ENCODE peak calls at places on chromosome 11, in five cellular contexts. One of them, this sample, is unnamed.

GRCh38 chr11:110095554-110095953 is 2.4 kb downstream of the ZC3H12C start:
- DNase-seq in psoas muscle: no peak
- DNase-seq in stimulated activated CD4-positive, alpha-beta T cell treated with anti-CD3 and anti-CD28 coated beads, Interleukin-4, amount 100 ng/mL, for 48 hours: no peak
- DNase-seq in ureter: no peak
- DNase-seq in putamen: no peak
- DNase-seq in this sample: no peak

GRCh38 chr11:78727816-78728215 is 153.2 kb upstream of the NARS2 start:
- DNase-seq in psoas muscle: no peak
- DNase-seq in stimulated activated CD4-positive, alpha-beta T cell treated with anti-CD3 and anti-CD28 coated beads, Interleukin-4, amount 100 ng/mL, for 48 hours: no peak
- DNase-seq in ureter: no peak
- DNase-seq in putamen: no peak
- DNase-seq in this sample: no peak

GRCh38 chr11:122267602-122268001 is 151.6 kb upstream of the BLID start:
- DNase-seq in psoas muscle: no peak
- DNase-seq in stimulated activated CD4-positive, alpha-beta T cell treated with anti-CD3 and anti-CD28 coated beads, Interleukin-4, amount 100 ng/mL, for 48 hours: no peak
- DNase-seq in ureter: no peak
- DNase-seq in putamen: no peak
- DNase-seq in this sample: peak; percentile 23

GRCh38 chr11:71562120-71562519 is 3.2 kb upstream of the KRTAP5-10 start:
- DNase-seq in psoas muscle: no peak
- DNase-seq in stimulated activated CD4-positive, alpha-beta T cell treated with anti-CD3 and anti-CD28 coated beads, Interleukin-4, amount 100 ng/mL, for 48 hours: no peak
- DNase-seq in ureter: no peak
- DNase-seq in putamen: no peak
- DNase-seq in this sample: no peak

GRCh38 chr11:57819272-57819979 is 57.8 kb downstream of the CTNND1 start:
- DNase-seq in psoas muscle: no peak
- DNase-seq in stimulated activated CD4-positive, alpha-beta T cell treated with anti-CD3 and anti-CD28 coated beads, Interleukin-4, amount 100 ng/mL, for 48 hours: no peak
- DNase-seq in ureter: no peak
- DNase-seq in putamen: no peak
- DNase-seq in this sample: no peak

GRCh38 chr11:7892751-7893356 is 38.2 kb downstream of the OR10A6 start:
- DNase-seq in psoas muscle: no peak
- DNase-seq in stimulated activated CD4-positive, alpha-beta T cell treated with anti-CD3 and anti-CD28 coated beads, Interleukin-4, amount 100 ng/mL, for 48 hours: no peak
- DNase-seq in ureter: no peak
- DNase-seq in putamen: peak; percentile 13
- DNase-seq in this sample: peak; percentile 59

GRCh38 chr11:34926101-34926830 is 9.8 kb downstream of the PDHX start:
- DNase-seq in psoas muscle: no peak
- DNase-seq in stimulated activated CD4-positive, alpha-beta T cell treated with anti-CD3 and anti-CD28 coated beads, Interleukin-4, amount 100 ng/mL, for 48 hours: no peak
- DNase-seq in ureter: no peak
- DNase-seq in putamen: peak; percentile 35
- DNase-seq in this sample: no peak

GRCh38 chr11:77658213-77659013 is 20.8 kb upstream of the CLNS1A start:
- DNase-seq in psoas muscle: no peak
- DNase-seq in stimulated activated CD4-positive, alpha-beta T cell treated with anti-CD3 and anti-CD28 coated beads, Interleukin-4, amount 100 ng/mL, for 48 hours: no peak
- DNase-seq in ureter: no peak
- DNase-seq in putamen: no peak
- DNase-seq in this sample: no peak

GRCh38 chr11:86497310-86497709 is 122.6 kb downstream of the CCDC81 start:
- DNase-seq in psoas muscle: no peak
- DNase-seq in stimulated activated CD4-positive, alpha-beta T cell treated with anti-CD3 and anti-CD28 coated beads, Interleukin-4, amount 100 ng/mL, for 48 hours: no peak
- DNase-seq in ureter: no peak
- DNase-seq in putamen: no peak
- DNase-seq in this sample: no peak

GRCh38 chr11:121437686-121438078 is 14.4 kb upstream of the SORL1 start:
- DNase-seq in psoas muscle: no peak
- DNase-seq in stimulated activated CD4-positive, alpha-beta T cell treated with anti-CD3 and anti-CD28 coated beads, Interleukin-4, amount 100 ng/mL, for 48 hours: no peak
- DNase-seq in ureter: no peak
- DNase-seq in putamen: no peak
- DNase-seq in this sample: no peak

GRCh38 chr11:107496011-107496410 is 38.4 kb upstream of the CWF19L2 start:
- DNase-seq in psoas muscle: no peak
- DNase-seq in stimulated activated CD4-positive, alpha-beta T cell treated with anti-CD3 and anti-CD28 coated beads, Interleukin-4, amount 100 ng/mL, for 48 hours: no peak
- DNase-seq in ureter: no peak
- DNase-seq in putamen: no peak
- DNase-seq in this sample: peak; percentile 16

GRCh38 chr11:118156531-118157185 is 4.0 kb upstream of the SCN4B start:
- DNase-seq in psoas muscle: no peak
- DNase-seq in stimulated activated CD4-positive, alpha-beta T cell treated with anti-CD3 and anti-CD28 coated beads, Interleukin-4, amount 100 ng/mL, for 48 hours: no peak
- DNase-seq in ureter: no peak
- DNase-seq in putamen: no peak
- DNase-seq in this sample: peak; percentile 57

GRCh38 chr11:61787928-61788491 is 4.4 kb downstream of the TMEM258 start:
- DNase-seq in psoas muscle: peak; percentile 19
- DNase-seq in stimulated activated CD4-positive, alpha-beta T cell treated with anti-CD3 and anti-CD28 coated beads, Interleukin-4, amount 100 ng/mL, for 48 hours: no peak
- DNase-seq in ureter: no peak
- DNase-seq in putamen: peak; percentile 79
- DNase-seq in this sample: peak; percentile 72

GRCh38 chr11:59144579-59145345 is 2.1 kb downstream of the FAM111A start:
- DNase-seq in psoas muscle: peak; percentile 85
- DNase-seq in stimulated activated CD4-positive, alpha-beta T cell treated with anti-CD3 and anti-CD28 coated beads, Interleukin-4, amount 100 ng/mL, for 48 hours: peak; percentile 56
- DNase-seq in ureter: peak; percentile 81
- DNase-seq in putamen: peak; percentile 58
- DNase-seq in this sample: peak; percentile 72

GRCh38 chr11:121649798-121650197 is 197.0 kb upstream of the SORL1-AS1 start:
- DNase-seq in psoas muscle: no peak
- DNase-seq in stimulated activated CD4-positive, alpha-beta T cell treated with anti-CD3 and anti-CD28 coated beads, Interleukin-4, amount 100 ng/mL, for 48 hours: no peak
- DNase-seq in ureter: no peak
- DNase-seq in putamen: no peak
- DNase-seq in this sample: no peak